ENCODE peak calls at places on chromosomes 2 and 18, in five cellular contexts. One of them, this sample, is unnamed.

GRCh38 chr2:71678874-71679273 is 225.5 kb downstream of the DYSF start:
- DNase-seq in neuronal stem cell: no peak
- DNase-seq in IMR-90: no peak
- DNase-seq in mesendoderm: no peak
- DNase-seq in H1: no peak
- DNase-seq in this sample: no peak

GRCh38 chr2:125745514-125745913 is 910.4 kb upstream of the GYPC start:
- DNase-seq in neuronal stem cell: peak; percentile 65
- DNase-seq in IMR-90: no peak
- DNase-seq in mesendoderm: peak; percentile 83
- DNase-seq in H1: peak; percentile 62
- DNase-seq in this sample: peak; percentile 48

GRCh38 chr2:214226061-214226460 is 184.8 kb upstream of the VWC2L start:
- DNase-seq in neuronal stem cell: no peak
- DNase-seq in IMR-90: peak; percentile 1
- DNase-seq in mesendoderm: peak; percentile 13
- DNase-seq in H1: no peak
- DNase-seq in this sample: no peak

GRCh38 chr2:70994055-70994444 is 623 bp downstream of the TEX261 start:
- DNase-seq in neuronal stem cell: no peak
- DNase-seq in IMR-90: peak; percentile 8
- DNase-seq in mesendoderm: no peak
- DNase-seq in H1: no peak
- DNase-seq in this sample: peak; percentile 41

GRCh38 chr2:199883474-199884212 is 27.4 kb upstream of the C2orf69 start:
- DNase-seq in neuronal stem cell: no peak
- DNase-seq in IMR-90: no peak
- DNase-seq in mesendoderm: no peak
- DNase-seq in H1: no peak
- DNase-seq in this sample: no peak

GRCh38 chr2:2798337-2798736 is 467.3 kb upstream of the MYT1L start:
- DNase-seq in neuronal stem cell: no peak
- DNase-seq in IMR-90: no peak
- DNase-seq in mesendoderm: no peak
- DNase-seq in H1: no peak
- DNase-seq in this sample: no peak

GRCh38 chr2:38653715-38654494 is 12.0 kb upstream of the GALM start:
- DNase-seq in neuronal stem cell: no peak
- DNase-seq in IMR-90: peak; percentile 16
- DNase-seq in mesendoderm: no peak
- DNase-seq in H1: no peak
- DNase-seq in this sample: no peak

GRCh38 chr18:11553098-11553940 is 56.1 kb upstream of the SLC35G4 start:
- DNase-seq in neuronal stem cell: peak; percentile 58
- DNase-seq in IMR-90: peak; percentile 59
- DNase-seq in mesendoderm: peak; percentile 73
- DNase-seq in H1: peak; percentile 78
- DNase-seq in this sample: peak; percentile 66

GRCh38 chr2:130814931-130815680 is 21.6 kb upstream of the ARHGEF4 start:
- DNase-seq in neuronal stem cell: no peak
- DNase-seq in IMR-90: no peak
- DNase-seq in mesendoderm: no peak
- DNase-seq in H1: no peak
- DNase-seq in this sample: no peak

GRCh38 chr2:141992695-141993094 is 138.1 kb downstream of the LRP1B start:
- DNase-seq in neuronal stem cell: no peak
- DNase-seq in IMR-90: no peak
- DNase-seq in mesendoderm: no peak
- DNase-seq in H1: no peak
- DNase-seq in this sample: no peak

GRCh38 chr18:12458761-12459160 is 51.0 kb downstream of the PRELID3A start:
- DNase-seq in neuronal stem cell: no peak
- DNase-seq in IMR-90: peak; percentile 34
- DNase-seq in mesendoderm: no peak
- DNase-seq in H1: no peak
- DNase-seq in this sample: peak; percentile 12

GRCh38 chr2:223779877-223780276 is 57.5 kb downstream of the AP1S3 start:
- DNase-seq in neuronal stem cell: no peak
- DNase-seq in IMR-90: peak; percentile 34
- DNase-seq in mesendoderm: peak; percentile 90
- DNase-seq in H1: peak; percentile 62
- DNase-seq in this sample: peak; percentile 25

GRCh38 chr2:198700330-198700729 is 757.4 kb downstream of the SATB2 start:
- DNase-seq in neuronal stem cell: no peak
- DNase-seq in IMR-90: no peak
- DNase-seq in mesendoderm: no peak
- DNase-seq in H1: no peak
- DNase-seq in this sample: no peak

GRCh38 chr2:233098615-233099014 is 38.5 kb downstream of the INPP5D start:
- DNase-seq in neuronal stem cell: no peak
- DNase-seq in IMR-90: peak; percentile 5
- DNase-seq in mesendoderm: peak; percentile 38
- DNase-seq in H1: peak; percentile 80
- DNase-seq in this sample: no peak

GRCh38 chr18:53937037-53937436 is 287.4 kb downstream of the MBD2 start:
- DNase-seq in neuronal stem cell: no peak
- DNase-seq in IMR-90: no peak
- DNase-seq in mesendoderm: no peak
- DNase-seq in H1: no peak
- DNase-seq in this sample: no peak

GRCh38 chr18:67386028-67386427 is 130.5 kb downstream of the DSEL start:
- DNase-seq in neuronal stem cell: no peak
- DNase-seq in IMR-90: peak; percentile 48
- DNase-seq in mesendoderm: no peak
- DNase-seq in H1: no peak
- DNase-seq in this sample: peak; percentile 59

GRCh38 chr2:99425022-99425421 is 64.8 kb downstream of the REV1 start:
- DNase-seq in neuronal stem cell: no peak
- DNase-seq in IMR-90: peak; percentile 86
- DNase-seq in mesendoderm: no peak
- DNase-seq in H1: no peak
- DNase-seq in this sample: peak; percentile 77

GRCh38 chr2:237191693-237192076 is 106.0 kb downstream of the COPS8 start:
- DNase-seq in neuronal stem cell: no peak
- DNase-seq in IMR-90: no peak
- DNase-seq in mesendoderm: no peak
- DNase-seq in H1: no peak
- DNase-seq in this sample: no peak

GRCh38 chr18:58309610-58310239 is 265.7 kb downstream of the NEDD4L start:
- DNase-seq in neuronal stem cell: no peak
- DNase-seq in IMR-90: no peak
- DNase-seq in mesendoderm: no peak
- DNase-seq in H1: no peak
- DNase-seq in this sample: no peak

GRCh38 chr2:230234122-230234722 is 8.7 kb downstream of the SP140 start:
- DNase-seq in neuronal stem cell: no peak
- DNase-seq in IMR-90: no peak
- DNase-seq in mesendoderm: no peak
- DNase-seq in H1: no peak
- DNase-seq in this sample: no peak

GRCh38 chr2:240391111-240392051 is 44.1 kb upstream of the GPC1 start:
- DNase-seq in neuronal stem cell: no peak
- DNase-seq in IMR-90: no peak
- DNase-seq in mesendoderm: no peak
- DNase-seq in H1: no peak
- DNase-seq in this sample: no peak

GRCh38 chr2:188713961-188714360 is 260.2 kb upstream of the COL3A1 start:
- DNase-seq in neuronal stem cell: no peak
- DNase-seq in IMR-90: no peak
- DNase-seq in mesendoderm: no peak
- DNase-seq in H1: no peak
- DNase-seq in this sample: no peak

GRCh38 chr2:223896751-223897320 is 48.3 kb downstream of the WDFY1 start:
- DNase-seq in neuronal stem cell: no peak
- DNase-seq in IMR-90: peak; percentile 12
- DNase-seq in mesendoderm: no peak
- DNase-seq in H1: no peak
- DNase-seq in this sample: peak; percentile 56

GRCh38 chr18:11156977-11157376 is 7.6 kb upstream of the PIEZO2 start:
- DNase-seq in neuronal stem cell: no peak
- DNase-seq in IMR-90: no peak
- DNase-seq in mesendoderm: no peak
- DNase-seq in H1: no peak
- DNase-seq in this sample: no peak

GRCh38 chr18:10923671-10924070 is 225.7 kb downstream of the PIEZO2 start:
- DNase-seq in neuronal stem cell: no peak
- DNase-seq in IMR-90: peak; percentile 42
- DNase-seq in mesendoderm: no peak
- DNase-seq in H1: no peak
- DNase-seq in this sample: peak; percentile 50

GRCh38 chr2:217929757-217930707 is 72.8 kb downstream of the TNS1 start:
- DNase-seq in neuronal stem cell: no peak
- DNase-seq in IMR-90: peak; percentile 34
- DNase-seq in mesendoderm: no peak
- DNase-seq in H1: no peak
- DNase-seq in this sample: no peak

DNA sequence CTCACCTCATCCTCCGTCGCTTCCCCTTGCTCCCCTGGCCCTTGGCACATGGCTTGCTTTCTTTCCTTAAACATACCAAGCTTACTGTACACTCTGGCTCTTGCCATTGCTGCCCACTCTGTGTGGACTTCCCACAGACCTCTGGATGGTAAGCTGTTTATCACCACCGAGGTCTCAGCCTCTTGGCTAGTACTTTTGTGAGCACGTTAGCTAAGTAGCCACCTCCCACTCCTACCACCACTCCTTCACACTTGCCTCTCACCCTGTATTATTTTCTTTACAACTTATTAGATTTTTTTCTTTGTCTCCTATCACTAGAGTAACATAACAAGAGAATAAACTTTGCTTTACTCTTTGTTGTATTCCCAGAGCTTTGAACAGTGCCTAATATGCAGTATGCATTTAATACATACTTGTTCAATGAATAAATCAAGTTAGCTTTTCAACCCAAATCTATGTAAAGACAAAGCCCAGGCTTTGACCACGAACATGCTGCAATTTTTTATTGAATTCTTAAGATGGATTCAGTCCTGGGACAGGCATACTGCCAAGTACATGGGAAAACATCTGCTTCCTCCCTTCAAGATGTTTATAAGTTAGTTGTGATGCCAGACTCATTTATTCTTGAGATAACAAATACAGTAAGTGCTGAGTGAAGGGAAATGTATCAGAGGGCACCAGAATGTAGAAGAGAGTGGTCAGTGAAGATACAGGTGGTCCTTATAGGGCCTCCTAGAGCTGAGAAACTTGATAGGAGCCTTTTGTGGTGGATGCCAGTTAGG is 24.9 kb upstream of the MSGN1 start:
- DNase-seq in neuronal stem cell: no peak
- DNase-seq in IMR-90: peak; percentile 84
- DNase-seq in mesendoderm: no peak
- DNase-seq in H1: no peak
- DNase-seq in this sample: peak; percentile 70
- H2BK15ac ChIP-seq in neuronal stem cell: no peak overlapping the region
- H2BK15ac ChIP-seq in IMR-90: no peak overlapping the region
- H2BK15ac ChIP-seq in mesendoderm: no peak overlapping the region
- H2BK15ac ChIP-seq in H1: no peak overlapping the region
- H2BK15ac ChIP-seq in this sample: no peak overlapping the region

DNA sequence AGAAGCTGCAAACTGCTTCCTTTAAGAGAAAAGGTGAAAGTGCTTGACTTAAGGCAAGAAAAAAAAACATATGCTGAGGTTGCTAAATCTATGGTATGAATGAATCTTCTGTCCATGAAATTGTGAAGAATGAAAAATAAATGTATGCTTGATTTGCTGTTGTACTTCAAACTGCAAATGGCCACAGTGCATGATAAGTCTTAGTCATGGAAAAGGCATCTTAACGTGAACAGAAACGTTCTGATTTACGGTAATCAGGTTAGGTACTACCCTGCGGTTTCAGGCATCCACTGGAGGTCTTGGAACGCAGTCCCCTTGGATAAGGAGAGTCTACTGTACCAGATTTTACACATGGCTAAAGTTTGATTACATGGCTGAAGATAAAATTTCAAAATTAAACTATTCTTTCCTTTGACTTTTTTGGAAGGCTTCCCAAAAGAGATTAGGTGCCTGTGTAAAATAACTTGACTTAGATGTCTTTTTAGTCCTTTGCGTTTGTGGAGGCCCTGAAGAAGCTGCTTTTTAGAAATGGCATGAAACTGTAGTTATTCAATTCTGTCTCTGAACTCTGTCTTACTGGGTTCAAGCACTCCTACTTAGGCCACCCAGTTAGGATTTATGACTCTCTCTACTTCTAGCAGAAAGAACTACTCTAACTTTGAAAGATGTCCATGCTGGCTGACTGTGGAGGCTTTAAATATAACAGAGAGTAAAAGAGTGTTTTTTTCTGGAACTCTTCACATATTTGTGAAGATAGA is 35.9 kb upstream of the SCN9A start:
- DNase-seq in neuronal stem cell: no peak
- DNase-seq in IMR-90: peak; percentile 75
- DNase-seq in mesendoderm: peak; percentile 23
- DNase-seq in H1: no peak
- DNase-seq in this sample: peak; percentile 15
- H3K4me3 ChIP-seq in neuronal stem cell: no peak overlapping the region
- H3K4me3 ChIP-seq in IMR-90: peak overlapping the region; percentile 4
- H3K4me3 ChIP-seq in mesendoderm: no peak overlapping the region
- H3K4me3 ChIP-seq in H1: no peak overlapping the region
- H3K4me3 ChIP-seq in this sample: no peak overlapping the region

GRCh38 chr2:135052042-135052876 is at the start of gene RAB3GAP1:
- DNase-seq in neuronal stem cell: peak; percentile 66
- DNase-seq in IMR-90: peak; percentile 83
- DNase-seq in mesendoderm: peak; percentile 93
- DNase-seq in H1: peak; percentile 71
- DNase-seq in this sample: peak; percentile 91
- H2BK15ac ChIP-seq in neuronal stem cell: no peak within 1 kb of the TSS
- H2BK15ac ChIP-seq in IMR-90: peak within 1 kb of the TSS; percentile 61
- H2BK15ac ChIP-seq in mesendoderm: no peak within 1 kb of the TSS
- H2BK15ac ChIP-seq in H1: no peak within 1 kb of the TSS
- H2BK15ac ChIP-seq in this sample: peak within 1 kb of the TSS; percentile 74

GRCh38 chr2:201854221-201854801 is 48.0 kb downstream of the CDK15 start:
- DNase-seq in neuronal stem cell: no peak
- DNase-seq in IMR-90: peak; percentile 99
- DNase-seq in mesendoderm: no peak
- DNase-seq in H1: no peak
- DNase-seq in this sample: peak; percentile 99

GRCh38 chr2:201852878-201853415 is 46.6 kb downstream of the CDK15 start:
- DNase-seq in neuronal stem cell: no peak
- DNase-seq in IMR-90: peak; percentile 34
- DNase-seq in mesendoderm: no peak
- DNase-seq in H1: no peak
- DNase-seq in this sample: peak; percentile 39

GRCh38 chr2:201854841-201855240 is 48.5 kb downstream of the CDK15 start:
- DNase-seq in neuronal stem cell: no peak
- DNase-seq in IMR-90: peak; percentile 83
- DNase-seq in mesendoderm: no peak
- DNase-seq in H1: no peak
- DNase-seq in this sample: peak; percentile 82

GRCh38 chr2:201855356-201855755 is 49.0 kb downstream of the CDK15 start:
- DNase-seq in neuronal stem cell: no peak
- DNase-seq in IMR-90: peak; percentile 27
- DNase-seq in mesendoderm: no peak
- DNase-seq in H1: no peak
- DNase-seq in this sample: peak; percentile 38

DNA sequence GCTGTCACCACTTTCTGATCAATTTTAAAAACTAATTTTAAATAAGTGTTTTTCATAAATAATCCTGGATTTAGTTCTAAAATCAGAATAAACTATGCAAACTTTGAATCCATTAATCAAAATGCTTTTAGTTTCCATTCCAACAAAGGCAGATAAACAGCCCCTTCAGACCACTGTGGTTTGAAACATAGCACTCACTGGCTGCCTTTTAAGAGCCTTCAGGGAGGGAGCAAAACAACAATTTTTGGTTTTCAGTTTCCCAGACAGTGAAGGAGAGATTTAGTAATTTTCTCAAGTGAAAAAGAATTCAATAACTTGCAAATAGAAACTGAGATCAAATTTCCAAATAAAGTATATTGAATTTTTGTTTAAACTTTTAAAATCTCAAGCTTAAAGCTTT is 46.1 kb downstream of the CDK15 start:
- DNase-seq in neuronal stem cell: no peak
- DNase-seq in IMR-90: no peak
- DNase-seq in mesendoderm: no peak
- DNase-seq in H1: no peak
- DNase-seq in this sample: peak; percentile 25
- H3K4me3 ChIP-seq in neuronal stem cell: no peak overlapping the region
- H3K4me3 ChIP-seq in IMR-90: no peak overlapping the region
- H3K4me3 ChIP-seq in mesendoderm: no peak overlapping the region
- H3K4me3 ChIP-seq in H1: no peak overlapping the region
- H3K4me3 ChIP-seq in this sample: no peak overlapping the region

This sample was measured in mesenchymal stem cell.